ENCODE peak calls at places on chromosome 10, in five cellular contexts. One of them, this sample, is unnamed.

GRCh38 chr10:71472466-71472865 is 75.7 kb downstream of the CDH23 start:
- DNase-seq in GM10248: no peak
- DNase-seq in WTC11: no peak
- DNase-seq in AG08395: no peak
- DNase-seq in RWPE1: no peak
- DNase-seq in this sample: no peak

GRCh38 chr10:114607358-114607998 is 50.6 kb downstream of the ABLIM1 start:
- DNase-seq in RWPE1: no peak
- DNase-seq in GM10248: no peak
- DNase-seq in AG08395: no peak
- DNase-seq in WTC11: no peak
- DNase-seq in this sample: no peak

GRCh38 chr10:91587710-91588638 is 44.9 kb downstream of the PPP1R3C start:
- DNase-seq in WTC11: no peak
- DNase-seq in GM10248: no peak
- DNase-seq in RWPE1: peak
- DNase-seq in AG08395: peak
- DNase-seq in this sample: no peak

GRCh38 chr10:6786579-6787031 is 206.5 kb upstream of the PRKCQ start:
- DNase-seq in GM10248: no peak
- DNase-seq in AG08395: peak
- DNase-seq in RWPE1: peak
- DNase-seq in WTC11: no peak
- DNase-seq in this sample: no peak

GRCh38 chr10:99531026-99531695 is 1.6 kb upstream of the NKX2-3 start:
- DNase-seq in AG08395: no peak
- DNase-seq in RWPE1: no peak
- DNase-seq in GM10248: peak
- DNase-seq in WTC11: peak
- DNase-seq in this sample: no peak

GRCh38 chr10:132298038-132298935 is 9.5 kb downstream of the STK32C start:
- DNase-seq in RWPE1: no peak
- DNase-seq in WTC11: no peak
- DNase-seq in GM10248: no peak
- DNase-seq in AG08395: no peak
- DNase-seq in this sample: no peak

GRCh38 chr10:49528977-49529506 is 9.9 kb downstream of the ERCC6 start:
- DNase-seq in AG08395: no peak
- DNase-seq in GM10248: no peak
- DNase-seq in RWPE1: no peak
- DNase-seq in WTC11: no peak
- DNase-seq in this sample: no peak

GRCh38 chr10:74936577-74937445 is 110.4 kb downstream of the KAT6B start:
- DNase-seq in GM10248: no peak
- DNase-seq in WTC11: no peak
- DNase-seq in RWPE1: no peak
- DNase-seq in AG08395: peak
- DNase-seq in this sample: no peak

GRCh38 chr10:5943536-5943935 is 33.8 kb downstream of the IL15RA start:
- DNase-seq in WTC11: peak
- DNase-seq in GM10248: no peak
- DNase-seq in RWPE1: no peak
- DNase-seq in AG08395: peak
- DNase-seq in this sample: no peak

GRCh38 chr10:98879486-98879885 is 356.2 kb downstream of the HPSE2 start:
- DNase-seq in GM10248: no peak
- DNase-seq in AG08395: no peak
- DNase-seq in RWPE1: no peak
- DNase-seq in WTC11: no peak
- DNase-seq in this sample: no peak

GRCh38 chr10:116278832-116279231 is 5.8 kb upstream of the GFRA1 start:
- DNase-seq in WTC11: no peak
- DNase-seq in AG08395: peak
- DNase-seq in GM10248: no peak
- DNase-seq in RWPE1: no peak
- DNase-seq in this sample: no peak

GRCh38 chr10:63027533-63027932 is 105.6 kb upstream of the NRBF2 start:
- DNase-seq in WTC11: no peak
- DNase-seq in AG08395: no peak
- DNase-seq in GM10248: no peak
- DNase-seq in RWPE1: no peak
- DNase-seq in this sample: no peak

GRCh38 chr10:15120523-15120922 is 23.4 kb downstream of the RPP38 start:
- DNase-seq in GM10248: no peak
- DNase-seq in WTC11: no peak
- DNase-seq in RWPE1: peak
- DNase-seq in AG08395: peak
- DNase-seq in this sample: no peak

GRCh38 chr10:26489081-26489480 is 50.9 kb downstream of the APBB1IP start:
- DNase-seq in WTC11: no peak
- DNase-seq in AG08395: no peak
- DNase-seq in RWPE1: no peak
- DNase-seq in GM10248: no peak
- DNase-seq in this sample: no peak

GRCh38 chr10:29078919-29079318 is 210.0 kb upstream of the LYZL1 start:
- DNase-seq in RWPE1: no peak
- DNase-seq in GM10248: no peak
- DNase-seq in WTC11: no peak
- DNase-seq in AG08395: no peak
- DNase-seq in this sample: no peak

GRCh38 chr10:127153166-127153565 is 43.2 kb downstream of the INSYN2A start:
- DNase-seq in RWPE1: no peak
- DNase-seq in GM10248: no peak
- DNase-seq in AG08395: no peak
- DNase-seq in WTC11: no peak
- DNase-seq in this sample: no peak

GRCh38 chr10:37035853-37036252 is 89.5 kb upstream of the ANKRD30A start:
- DNase-seq in AG08395: no peak
- DNase-seq in RWPE1: no peak
- DNase-seq in WTC11: no peak
- DNase-seq in GM10248: no peak
- DNase-seq in this sample: no peak

GRCh38 chr10:43211030-43211429 is 55.8 kb downstream of the RASGEF1A start:
- DNase-seq in RWPE1: no peak
- DNase-seq in AG08395: no peak
- DNase-seq in GM10248: no peak
- DNase-seq in WTC11: no peak
- DNase-seq in this sample: no peak

GRCh38 chr10:126013489-126014281 is 117.3 kb downstream of the FANK1 start:
- DNase-seq in RWPE1: peak
- DNase-seq in WTC11: peak
- DNase-seq in AG08395: peak
- DNase-seq in GM10248: no peak
- DNase-seq in this sample: no peak

This sample was measured in esophagus squamous epithelium.